ENCODE peak calls at places on chromosome 16, in ten cellular contexts. A, W, T, Y, E, H, G, X, C and Z are unnamed samples.

GRCh38 chr16:14562691-14563491 is 67.2 kb downstream of the PARN start:
- DNase-seq in G (peak), C (no peak), X (no peak), A (peak), H (peak), Y (peak), T (peak), W (no peak), E (no peak), Z (no peak)

GRCh38 chr16:23254338-23254737 is 47.8 kb upstream of the SCNN1B start:
- DNase-seq in E (no peak), Y (peak), A (peak), W (no peak), H (no peak), C (peak), G (no peak), X (no peak), T (peak), Z (no peak)

GRCh38 chr16:85402910-85403692 is 210.0 kb upstream of the GSE1 start:
- DNase-seq in H (no peak), E (peak), W (no peak), C (peak), Y (peak), X (no peak), G (peak), A (peak), T (peak), Z (peak)

GRCh38 chr16:89402962-89403361 is 87.4 kb downstream of the ANKRD11 start:
- DNase-seq in C (no peak), A (no peak), H (no peak), Y (no peak), G (no peak), E (no peak), W (no peak), T (no peak), X (no peak), Z (no peak)

GRCh38 chr16:14020141-14020540 is 51.0 kb upstream of the MRTFB start:
- DNase-seq in H (no peak), E (no peak), T (no peak), Y (no peak), G (no peak), A (no peak), X (no peak), C (no peak), W (no peak), Z (no peak)

GRCh38 chr16:13421726-13422125 is 498.2 kb upstream of the ERCC4 start:
- DNase-seq in C (no peak), H (no peak), G (no peak), A (peak), E (no peak), T (peak), X (no peak), W (no peak), Y (no peak), Z (no peak)

GRCh38 chr16:2663553-2664521 is 18.5 kb upstream of the KCTD5 start:
- DNase-seq in T (peak), G (no peak), H (peak), Y (no peak), C (peak), X (no peak), A (peak), W (no peak), E (no peak), Z (no peak)

GRCh38 chr16:56589141-56590039 is at the start of gene MT3:
- DNase-seq in A (no peak), H (peak), W (no peak), C (no peak), T (peak), G (peak), E (no peak), X (no peak), Y (no peak), Z (no peak)

GRCh38 chr16:88049020-88049419 is 97.8 kb downstream of the BANP start:
- DNase-seq in C (no peak), H (no peak), G (no peak), T (no peak), X (no peak), E (no peak), Y (no peak), A (no peak), W (no peak), Z (no peak)

GRCh38 chr16:84498859-84499620 is 5.4 kb downstream of the MEAK7 start:
- DNase-seq in Y (no peak), T (no peak), G (no peak), W (no peak), E (peak), H (peak), A (no peak), C (no peak), X (no peak), Z (no peak)

GRCh38 chr16:920722-921121 is 50.1 kb downstream of the LMF1 start:
- DNase-seq in H (no peak), T (no peak), E (peak), X (no peak), C (peak), A (no peak), G (peak), Y (peak), W (no peak), Z (no peak)

GRCh38 chr16:59047114-59047513 is 313.0 kb upstream of the GOT2 start:
- DNase-seq in X (no peak), C (peak), G (no peak), E (no peak), H (no peak), W (no peak), Y (no peak), A (no peak), T (no peak), Z (no peak)

GRCh38 chr16:57893217-57893558 is 77.7 kb downstream of the CNGB1 start:
- DNase-seq in C (no peak), T (no peak), X (no peak), H (no peak), E (no peak), A (no peak), Y (no peak), G (no peak), W (no peak), Z (no peak)

GRCh38 chr16:2008009-2008526 is 1.6 kb downstream of the ZNF598 start:
- DNase-seq in X (no peak), E (no peak), G (peak), H (no peak), W (no peak), C (peak), T (peak), A (peak), Y (peak), Z (no peak)

GRCh38 chr16:81003610-81004460 is 2.9 kb downstream of the CMC2 start:
- DNase-seq in E (no peak), G (peak), A (peak), W (no peak), C (peak), Y (peak), X (no peak), T (peak), H (no peak), Z (no peak)

GRCh38 chr16:26316683-26317464 is 625.1 kb downstream of the HS3ST4 start:
- DNase-seq in C (no peak), X (no peak), H (peak), A (no peak), E (no peak), Y (no peak), W (no peak), G (no peak), T (no peak), Z (peak)

GRCh38 chr16:70553175-70553574 is 29.6 kb downstream of the SF3B3 start:
- DNase-seq in Y (peak), H (no peak), W (no peak), C (peak), A (peak), G (no peak), X (no peak), T (peak), E (no peak), Z (no peak)

GRCh38 chr16:69563605-69564580 is 1.9 kb upstream of the NFAT5 start:
- DNase-seq in X (no peak), C (peak), T (peak), Y (peak), G (no peak), H (peak), W (peak), E (no peak), A (peak), Z (no peak)

GRCh38 chr16:11677451-11677951 is 9.2 kb downstream of the SNN start:
- DNase-seq in E (peak), Y (peak), T (peak), C (no peak), G (no peak), W (no peak), A (no peak), X (no peak), H (no peak), Z (no peak)

GRCh38 chr16:78571880-78572279 is 472.4 kb downstream of the WWOX start:
- DNase-seq in A (peak), T (peak), W (no peak), X (no peak), H (no peak), C (no peak), G (no peak), E (no peak), Y (no peak), Z (no peak)

GRCh38 chr16:81366316-81366932 is 51.7 kb downstream of the GAN start:
- DNase-seq in X (no peak), Y (peak), H (peak), W (peak), E (no peak), T (peak), A (peak), G (no peak), C (peak), Z (no peak)

GRCh38 chr16:65525743-65526142 is 403.9 kb upstream of the CDH11 start:
- DNase-seq in G (no peak), A (no peak), E (no peak), X (no peak), W (no peak), H (no peak), Y (no peak), T (no peak), C (peak), Z (no peak)
- TF ChIP-seq CTCF in G (no peak), A (peak), E (peak), X (no peak), W (no peak), H (no peak), Y (peak), T (no peak), C (no peak), Z (no peak)

DNA sequence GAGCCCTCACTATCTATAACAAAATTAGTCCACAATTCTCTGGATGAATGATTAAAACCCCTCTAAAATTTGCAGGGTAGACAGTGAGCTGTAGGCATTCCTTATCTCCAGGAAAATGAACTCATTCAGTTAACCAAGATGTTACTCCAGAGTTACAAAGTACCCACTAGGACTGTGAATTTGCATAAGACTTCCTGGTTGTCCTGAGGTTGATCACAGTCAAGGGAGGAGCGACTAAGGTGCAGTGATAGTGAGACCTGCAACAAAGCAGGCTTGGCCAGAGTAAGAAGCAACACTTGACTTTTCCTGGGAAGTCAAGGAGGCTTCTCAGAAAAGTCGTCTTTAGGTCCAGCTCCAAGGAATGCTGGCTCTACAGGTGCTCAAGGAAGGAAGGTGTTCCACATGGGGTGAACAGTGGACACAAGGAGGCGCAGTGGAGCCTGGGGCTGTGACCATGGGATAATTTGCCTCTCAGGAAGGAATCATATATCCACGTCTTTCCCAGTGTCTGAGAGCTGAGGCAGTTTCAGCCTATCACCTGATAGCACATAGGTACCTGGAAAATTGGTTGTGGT is 821.0 kb upstream of the EEF2KMT start:
- DNase-seq in H (peak), A (no peak), G (no peak), W (no peak), X (no peak), Y (no peak), T (no peak), E (no peak), C (no peak), Z (no peak)
- TF ChIP-seq CTCF in H (peak), A (no peak), G (no peak), W (no peak), X (no peak), Y (no peak), T (no peak), E (no peak), C (no peak), Z (no peak)

DNA sequence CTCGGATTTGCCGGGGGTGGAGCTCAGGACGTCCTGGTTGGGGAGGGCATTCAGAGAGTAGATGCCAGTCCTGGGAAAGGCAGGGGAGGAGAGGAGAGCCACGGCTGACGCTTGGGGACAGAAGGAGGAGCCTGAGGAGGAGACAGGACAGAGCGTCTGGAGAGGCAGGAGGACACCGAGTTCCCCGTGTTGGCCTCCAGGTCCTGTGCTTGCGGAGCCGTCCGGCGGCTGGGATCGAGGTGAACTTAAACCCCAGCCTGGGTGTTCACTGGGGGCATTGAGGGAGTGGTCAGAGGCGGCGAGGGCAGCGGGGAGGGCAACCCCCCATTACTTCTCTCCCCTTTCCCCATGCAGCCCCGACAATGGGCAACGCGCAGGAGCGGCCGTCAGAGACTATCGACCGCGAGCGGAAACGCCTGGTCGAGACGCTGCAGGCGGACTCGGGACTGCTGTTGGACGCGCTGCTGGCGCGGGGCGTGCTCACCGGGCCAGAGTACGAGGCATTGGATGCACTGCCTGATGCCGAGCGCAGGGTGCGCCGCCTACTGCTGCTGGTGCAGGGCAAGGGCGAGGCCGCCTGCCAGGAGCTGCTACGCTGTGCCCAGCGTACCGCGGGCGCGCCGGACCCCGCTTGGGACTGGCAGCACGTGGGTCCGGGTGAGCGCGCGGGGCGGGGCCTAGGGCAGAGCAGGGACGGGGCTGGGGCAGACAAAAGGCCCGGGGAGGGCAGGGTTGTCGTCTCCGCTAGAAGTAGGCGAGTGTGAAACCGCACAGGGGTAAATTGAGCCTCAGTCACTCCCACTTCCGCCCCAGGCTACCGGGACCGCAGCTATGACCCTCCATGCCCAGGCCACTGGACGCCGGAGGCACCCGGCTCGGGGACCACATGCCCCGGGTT is 3.7 kb downstream of the NOL3 start:
- DNase-seq in A (peak), W (peak), Y (peak), H (peak), X (peak), T (peak), C (peak), G (peak), E (peak), Z (no peak)
- TF ChIP-seq CTCF in A (no peak), W (no peak), Y (peak), H (peak), X (peak), T (peak), C (no peak), G (peak), E (peak), Z (no peak)

GRCh38 chr16:8905795-8906591 is 23.8 kb downstream of the LITAFD start:
- DNase-seq in T (no peak), C (no peak), A (no peak), Y (no peak), G (no peak), W (no peak), E (peak), X (no peak), H (no peak), Z (no peak)
- TF ChIP-seq CTCF in T (peak), C (peak), A (no peak), Y (no peak), G (peak), W (no peak), E (no peak), X (no peak), H (peak), Z (no peak)

DNA sequence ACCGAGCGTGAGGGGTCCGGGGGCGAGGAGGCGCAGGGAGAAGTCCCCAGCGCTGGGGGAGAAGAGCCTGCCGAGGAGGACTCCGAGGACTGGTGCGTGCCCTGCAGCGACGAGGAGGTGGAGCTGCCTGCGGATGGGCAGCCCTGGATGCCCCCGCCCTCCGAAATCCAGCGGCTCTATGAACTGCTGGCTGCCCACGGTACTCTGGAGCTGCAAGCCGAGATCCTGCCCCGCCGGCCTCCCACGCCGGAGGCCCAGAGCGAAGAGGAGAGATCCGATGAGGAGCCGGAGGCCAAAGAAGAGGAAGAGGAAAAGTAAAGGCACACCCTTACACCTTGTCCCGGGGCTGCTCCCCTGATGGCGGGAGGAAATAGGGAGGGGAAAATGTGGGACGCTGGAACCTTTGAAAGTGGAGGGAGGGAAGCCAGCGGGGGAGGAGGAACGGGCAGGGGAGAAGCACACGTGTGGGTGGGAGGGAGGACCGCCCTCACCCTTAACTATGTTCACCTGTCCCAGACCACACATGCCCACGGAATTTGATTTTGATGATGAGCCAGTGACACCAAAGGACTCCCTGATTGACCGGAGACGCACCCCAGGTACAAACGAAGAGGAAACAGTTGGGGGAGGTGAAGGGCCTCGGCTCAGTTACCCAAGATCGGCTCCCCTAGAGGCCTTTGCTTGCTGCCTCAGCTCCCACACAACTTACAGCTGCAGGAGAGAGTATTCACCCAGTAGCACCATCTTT is 916 bp downstream of the PAGR1 start:
- DNase-seq in C (peak), A (no peak), T (peak), H (peak), W (peak), X (no peak), G (peak), E (no peak), Y (peak), Z (no peak)
- TF ChIP-seq CTCF in C (peak), A (no peak), T (peak), H (no peak), W (no peak), X (no peak), G (no peak), E (no peak), Y (no peak), Z (no peak)

GRCh38 chr16:8376430-8376829 is 213.9 kb downstream of the TMEM114 start:
- DNase-seq in X (no peak), T (no peak), E (no peak), G (no peak), Y (no peak), W (no peak), H (no peak), C (no peak), A (no peak), Z (no peak)

GRCh38 chr16:8372141-8372540 is 218.2 kb downstream of the TMEM114 start:
- DNase-seq in X (no peak), C (no peak), A (no peak), G (no peak), W (no peak), Y (no peak), H (no peak), E (no peak), T (no peak), Z (no peak)

GRCh38 chr16:8374586-8374985 is 215.7 kb downstream of the TMEM114 start:
- DNase-seq in G (no peak), Y (no peak), T (no peak), H (no peak), C (peak), X (no peak), A (no peak), W (no peak), E (no peak), Z (no peak)

GRCh38 chr16:8375208-8375607 is 215.1 kb downstream of the TMEM114 start:
- DNase-seq in T (no peak), A (no peak), W (no peak), G (no peak), C (no peak), X (no peak), Y (no peak), H (no peak), E (no peak), Z (no peak)

GRCh38 chr16:8374032-8374431 is 216.3 kb downstream of the TMEM114 start:
- DNase-seq in A (no peak), E (no peak), Y (no peak), G (no peak), W (no peak), T (no peak), X (no peak), C (no peak), H (no peak), Z (no peak)
- TF ChIP-seq CTCF in A (no peak), E (no peak), Y (no peak), G (no peak), W (no peak), T (no peak), X (no peak), C (no peak), H (no peak), Z (no peak)

GRCh38 chr16:20347666-20348364 is 4.7 kb downstream of the UMOD start:
- DNase-seq in G (no peak), E (no peak), Y (no peak), H (no peak), W (no peak), C (no peak), X (no peak), A (no peak), T (no peak), Z (no peak)

GRCh38 chr16:20352615-20353014 is at the start of gene UMOD:
- DNase-seq in Y (no peak), G (no peak), X (no peak), A (no peak), C (no peak), H (no peak), T (no peak), W (no peak), E (no peak), Z (no peak)

GRCh38 chr16:20353379-20353778 is 864 bp upstream of the UMOD start:
- DNase-seq in W (no peak), Y (no peak), C (no peak), E (no peak), H (no peak), G (no peak), T (no peak), X (no peak), A (no peak), Z (no peak)

GRCh38 chr16:20348365-20349185 is 3.9 kb downstream of the UMOD start:
- DNase-seq in W (no peak), H (no peak), E (no peak), Y (no peak), A (no peak), X (no peak), C (no peak), G (no peak), T (no peak), Z (no peak)

DNA sequence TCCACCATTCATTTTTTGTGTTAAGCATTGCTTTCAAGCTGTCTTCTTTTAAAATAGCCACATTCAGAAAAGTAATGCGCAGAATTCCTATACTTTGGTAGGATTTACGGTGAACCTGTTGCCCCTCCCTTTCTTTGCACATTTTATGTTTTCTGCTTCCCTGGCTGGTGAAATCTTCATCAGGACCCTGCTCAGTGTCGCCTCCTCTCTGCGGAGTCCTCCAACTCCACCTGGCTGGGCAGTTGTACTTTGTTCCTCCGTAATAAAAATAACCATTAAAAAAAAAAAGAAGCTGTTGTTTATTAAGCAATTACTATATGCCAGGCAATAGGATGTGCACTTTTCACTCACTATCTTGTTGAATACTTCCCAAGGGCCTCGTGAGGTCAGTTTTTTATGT is 2.9 kb downstream of the UMOD start:
- DNase-seq in C (no peak), T (no peak), G (no peak), Y (no peak), W (no peak), X (no peak), A (no peak), H (no peak), E (no peak), Z (no peak)
- TF ChIP-seq CTCF in C (no peak), T (no peak), G (no peak), Y (no peak), W (no peak), X (no peak), A (no peak), H (no peak), E (peak), Z (no peak)

GRCh38 chr16:49704586-49705155 is 151.2 kb downstream of the ZNF423 start:
- DNase-seq in T (no peak), E (no peak), A (no peak), X (no peak), Y (no peak), G (no peak), W (no peak), C (peak), H (no peak), Z (no peak)
- TF ChIP-seq CTCF in T (peak), E (no peak), A (no peak), X (no peak), Y (peak), G (no peak), W (no peak), C (peak), H (no peak), Z (no peak)